ENCODE peak calls at places on chromosomes 3 and 15, in four cellular contexts. J, G, L and B are unnamed samples.

GRCh38 chr3:45583021-45583851 is 11.3 kb upstream of the LIMD1 start:
- DNase-seq in J (no peak), G (no peak), L (no peak), B (no peak)

GRCh38 chr3:114194750-114195149 is 15.9 kb upstream of the DRD3 start:
- DNase-seq in J (no peak), G (no peak), L (no peak), B (no peak)

GRCh38 chr15:97200161-97200560 is 760.3 kb upstream of the ARRDC4 start:
- DNase-seq in J (no peak), G (no peak), L (no peak), B (peak)

GRCh38 chr3:134054881-134055280 is 25.2 kb upstream of the SLCO2A1 start:
- DNase-seq in J (no peak), G (no peak), L (no peak), B (no peak)

GRCh38 chr3:54691230-54691900 is 236.5 kb downstream of the LRTM1 start:
- DNase-seq in J (no peak), G (no peak), L (no peak), B (no peak)

GRCh38 chr3:189292667-189293478 is 121.1 kb downstream of the TPRG1 start:
- DNase-seq in J (no peak), G (no peak), L (no peak), B (peak)

GRCh38 chr3:107106316-107106715 is 270.9 kb upstream of the CCDC54 start:
- DNase-seq in J (no peak), G (no peak), L (peak), B (no peak)

GRCh38 chr15:60122691-60123090 is 118.6 kb downstream of the FOXB1 start:
- DNase-seq in J (no peak), G (no peak), L (no peak), B (no peak)

GRCh38 chr3:123793425-123793824 is 90.7 kb downstream of the MYLK start:
- DNase-seq in J (no peak), G (no peak), L (no peak), B (no peak)

GRCh38 chr3:40653878-40654277 is 129.1 kb downstream of the ZNF621 start:
- DNase-seq in J (no peak), G (no peak), L (no peak), B (no peak)

GRCh38 chr3:17213102-17213501 is 328.3 kb downstream of the PLCL2 start:
- DNase-seq in J (no peak), G (no peak), L (no peak), B (no peak)

DNA sequence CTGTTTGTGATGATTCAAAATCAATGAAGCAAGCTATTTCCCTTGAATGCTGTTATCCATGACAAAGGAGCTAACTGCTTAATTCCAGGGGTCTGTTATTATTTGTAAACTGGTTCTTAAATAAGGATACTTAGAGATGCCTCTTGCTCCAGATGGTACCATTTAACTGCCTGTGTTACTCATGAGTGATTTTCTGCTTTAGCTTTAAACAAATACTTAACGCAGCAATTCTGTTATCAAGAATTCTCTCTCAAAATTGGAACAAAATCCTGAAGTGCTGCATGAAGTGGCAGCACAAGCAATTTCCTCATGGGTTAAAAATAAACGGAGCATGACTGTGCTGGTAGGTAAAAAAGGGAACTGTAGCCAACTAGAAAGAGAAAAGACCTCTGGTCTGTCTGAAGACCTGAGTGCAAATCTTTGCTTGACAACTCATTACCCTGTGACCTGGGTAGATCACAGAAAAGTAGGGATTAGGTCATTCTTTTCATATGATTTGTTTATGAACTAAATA is 62.5 kb upstream of the GBE1 start:
- DNase-seq in J (no peak), G (peak), L (no peak), B (peak)
- TF ChIP-seq MYC in J (no peak), G (no peak), L (no peak), B (no peak)

GRCh38 chr3:142907996-142908395 is 19.1 kb upstream of the PCOLCE2 start:
- DNase-seq in J (no peak), G (no peak), L (no peak), B (no peak)

GRCh38 chr3:142913432-142913831 is 24.5 kb upstream of the PCOLCE2 start:
- DNase-seq in J (no peak), G (no peak), L (no peak), B (no peak)

GRCh38 chr3:142909282-142909681 is 20.4 kb upstream of the PCOLCE2 start:
- DNase-seq in J (no peak), G (no peak), L (no peak), B (no peak)

GRCh38 chr3:142912440-142913172 is 23.7 kb upstream of the PCOLCE2 start:
- DNase-seq in J (no peak), G (no peak), L (no peak), B (no peak)

GRCh38 chr3:142910280-142910679 is 21.4 kb upstream of the PCOLCE2 start:
- DNase-seq in J (no peak), G (no peak), L (no peak), B (no peak)
- TF ChIP-seq MYC in J (no peak), G (no peak), L (no peak), B (no peak)

GRCh38 chr15:37041836-37042235 is 58.5 kb downstream of the MEIS2 start:
- DNase-seq in J (no peak), G (no peak), L (no peak), B (no peak)

GRCh38 chr15:37046876-37047614 is 53.3 kb downstream of the MEIS2 start:
- DNase-seq in J (no peak), G (no peak), L (no peak), B (no peak)

GRCh38 chr15:37045241-37045640 is 55.1 kb downstream of the MEIS2 start:
- DNase-seq in J (no peak), G (no peak), L (no peak), B (no peak)

GRCh38 chr15:37050345-37050744 is 50.0 kb downstream of the MEIS2 start:
- DNase-seq in J (no peak), G (no peak), L (no peak), B (no peak)

GRCh38 chr15:37045859-37046318 is 54.5 kb downstream of the MEIS2 start:
- DNase-seq in J (no peak), G (no peak), L (no peak), B (no peak)
- TF ChIP-seq MYC in J (no peak), G (no peak), L (no peak), B (no peak)

GRCh38 chr3:118968111-118968510 is 66.5 kb downstream of the IGSF11 start:
- DNase-seq in J (no peak), G (no peak), L (no peak), B (peak)
- TF ChIP-seq MYC in J (no peak), G (no peak), L (no peak), B (no peak)

GRCh38 chr3:177640319-177640997 is 443.2 kb upstream of the TBL1XR1 start:
- DNase-seq in J (no peak), G (no peak), L (no peak), B (peak)

GRCh38 chr3:177642042-177642441 is 444.8 kb upstream of the TBL1XR1 start:
- DNase-seq in J (no peak), G (no peak), L (no peak), B (no peak)

GRCh38 chr3:177646749-177647148 is 449.5 kb upstream of the TBL1XR1 start:
- DNase-seq in J (no peak), G (no peak), L (no peak), B (peak)

GRCh38 chr3:177641206-177641605 is 443.9 kb upstream of the TBL1XR1 start:
- DNase-seq in J (no peak), G (no peak), L (no peak), B (no peak)

DNA sequence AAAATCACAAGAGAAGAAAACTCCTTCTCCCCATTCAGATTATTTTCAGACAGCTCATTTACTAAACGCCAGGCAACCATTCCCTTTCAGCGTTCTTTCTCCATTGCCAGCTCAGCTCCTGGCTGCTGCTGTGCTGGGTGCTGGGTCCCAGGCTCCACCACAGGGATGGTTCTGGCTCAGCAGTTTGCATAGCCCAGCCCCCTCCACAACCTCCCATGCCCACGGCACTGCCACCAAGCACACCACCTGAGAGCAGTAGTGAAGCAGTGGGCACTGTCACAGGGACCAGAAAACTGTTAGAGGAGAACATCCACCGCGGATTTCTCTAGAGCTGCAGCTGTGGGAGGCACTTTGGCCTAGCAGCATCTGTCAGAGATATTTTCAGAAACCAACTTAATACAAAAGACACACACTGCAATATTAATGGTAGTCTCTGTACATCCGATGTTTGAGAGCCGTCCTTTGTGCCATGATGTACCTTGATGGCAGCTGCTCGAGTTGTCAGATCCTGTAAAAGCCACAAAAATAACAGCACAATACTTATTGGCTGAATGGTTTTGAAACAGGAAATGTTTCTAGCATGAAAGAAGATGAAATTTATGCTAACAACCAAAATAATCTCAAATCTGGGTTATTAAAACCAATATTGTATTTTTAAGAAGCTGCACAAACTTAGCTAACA is 445.3 kb upstream of the TBL1XR1 start:
- DNase-seq in J (no peak), G (no peak), L (no peak), B (no peak)
- TF ChIP-seq MYC in J (no peak), G (no peak), L (no peak), B (no peak)

GRCh38 chr3:15323063-15323462 is 9.3 kb downstream of the SH3BP5 start:
- DNase-seq in J (no peak), G (no peak), L (no peak), B (no peak)

GRCh38 chr3:15318661-15319060 is 13.7 kb downstream of the SH3BP5 start:
- DNase-seq in J (no peak), G (no peak), L (no peak), B (no peak)

GRCh38 chr3:15319127-15319526 is 13.3 kb downstream of the SH3BP5 start:
- DNase-seq in J (no peak), G (no peak), L (no peak), B (no peak)

GRCh38 chr3:15317164-15317477 is 15.3 kb downstream of the SH3BP5 start:
- DNase-seq in J (no peak), G (no peak), L (no peak), B (no peak)

DNA sequence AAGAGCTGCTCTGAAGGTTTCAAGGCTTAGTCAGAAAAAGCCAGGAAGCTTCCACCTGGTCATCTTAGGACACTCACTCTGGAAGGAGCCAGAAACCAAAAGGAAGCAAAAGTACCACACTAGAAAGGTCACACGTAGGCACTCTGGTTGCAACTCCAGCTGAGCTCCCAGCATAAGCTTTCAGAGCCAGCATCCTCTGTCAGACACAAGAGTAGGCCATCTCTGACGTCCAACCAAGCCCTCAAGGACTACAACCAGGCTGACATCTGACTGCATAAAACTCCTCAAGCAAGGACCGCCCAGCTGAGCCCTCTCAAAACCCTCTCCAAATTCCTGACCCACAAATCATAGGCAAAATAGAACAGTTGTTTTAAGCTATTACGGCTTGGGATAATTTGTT is 12.8 kb downstream of the SH3BP5 start:
- DNase-seq in J (no peak), G (no peak), L (no peak), B (no peak)
- TF ChIP-seq MYC in J (no peak), G (no peak), L (no peak), B (no peak)

DNA sequence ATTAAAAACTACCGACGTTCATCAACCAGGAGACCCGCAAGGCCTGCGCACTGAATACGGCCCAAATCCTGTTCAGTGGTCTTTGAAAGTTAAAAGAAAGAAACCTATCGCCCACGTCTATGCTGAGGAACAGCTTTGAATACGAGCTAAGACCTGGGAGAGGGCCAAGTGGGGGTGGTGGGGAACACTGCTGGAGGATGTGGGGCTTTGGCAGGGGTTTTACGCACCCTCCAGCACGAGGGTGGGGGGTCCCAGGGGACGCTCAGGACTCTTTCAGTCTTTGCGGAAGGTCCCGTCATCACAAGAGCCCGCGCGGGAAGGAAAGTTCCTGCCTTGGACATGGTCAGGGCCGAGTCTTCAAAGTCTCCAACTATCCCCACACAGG is 11.3 kb downstream of the SHOX2 start:
- DNase-seq in J (no peak), G (no peak), L (no peak), B (no peak)
- TF ChIP-seq MYC in J (no peak), G (no peak), L (no peak), B (no peak)

GRCh38 chr3:112651516-112651915 is 10.6 kb upstream of the CCDC80 start:
- DNase-seq in J (no peak), G (no peak), L (no peak), B (no peak)

GRCh38 chr3:112647122-112647521 is 6.2 kb upstream of the CCDC80 start:
- DNase-seq in J (peak), G (no peak), L (peak), B (no peak)

GRCh38 chr3:112650472-112650871 is 9.5 kb upstream of the CCDC80 start:
- DNase-seq in J (peak), G (no peak), L (no peak), B (no peak)

GRCh38 chr3:112651076-112651475 is 10.1 kb upstream of the CCDC80 start:
- DNase-seq in J (no peak), G (no peak), L (no peak), B (no peak)

GRCh38 chr3:112649478-112649735 is 8.5 kb upstream of the CCDC80 start:
- DNase-seq in J (no peak), G (no peak), L (no peak), B (no peak)
- TF ChIP-seq MYC in J (no peak), G (no peak), L (no peak), B (no peak)

DNA sequence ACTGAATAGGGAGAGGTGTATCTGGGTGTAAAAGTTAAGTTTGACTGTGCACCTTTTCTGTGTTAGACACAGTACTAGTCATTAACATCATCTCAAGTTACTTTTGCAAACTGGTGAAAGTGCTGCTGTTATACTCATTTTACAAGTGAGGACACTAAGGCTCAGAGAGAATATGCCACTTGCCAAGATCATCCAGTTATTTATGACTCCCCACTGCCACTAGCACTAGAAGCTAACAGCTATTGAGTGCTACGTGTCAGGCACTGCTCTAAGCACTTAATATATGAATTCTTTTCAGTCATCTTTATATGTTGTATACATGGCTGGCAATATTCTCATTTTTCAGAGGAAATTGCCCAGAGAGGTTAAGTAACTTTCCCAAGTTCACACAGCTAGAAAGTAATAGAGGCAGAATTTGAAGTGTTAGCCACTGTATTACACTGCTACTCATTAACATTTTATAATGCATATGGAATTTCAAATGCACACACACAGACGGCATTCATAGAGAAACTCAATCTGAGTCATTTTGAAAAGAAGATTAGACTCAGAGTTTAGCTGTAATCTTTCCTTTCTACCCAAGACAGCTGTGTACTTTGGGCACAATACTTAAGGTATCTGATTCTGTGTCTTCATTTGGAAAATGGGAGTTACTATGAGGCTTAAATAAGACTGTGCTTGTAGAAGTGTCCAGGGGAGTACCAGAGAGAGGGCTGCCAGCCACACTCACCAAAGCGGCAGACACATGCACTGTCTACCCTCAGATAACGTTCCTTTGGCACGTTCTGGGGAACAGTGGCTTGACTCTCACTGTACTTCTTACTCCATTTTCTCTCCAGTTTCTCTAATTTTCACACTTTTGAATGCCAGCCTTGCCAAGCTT is 1.3 kb upstream of the MASP1 start:
- DNase-seq in J (no peak), G (no peak), L (no peak), B (no peak)
- TF ChIP-seq MYC in J (no peak), G (no peak), L (no peak), B (no peak)